ENCODE peak calls at places on chromosome 13, in six cellular contexts. R is GM23248; P is Peyer's patch; L is BJ; M is GM23338; V is CD8-positive, alpha-beta memory T cell. E is an unnamed sample.

GRCh38 chr13:74444161-74444571 is 310.0 kb upstream of the KLF12 start:
- DNase-seq in M (no peak), R (peak), L (no peak), P (no peak), V (no peak), E (no peak)

GRCh38 chr13:53411443-53411842 is 382.8 kb downstream of the OLFM4 start:
- DNase-seq in P (no peak), L (no peak), M (no peak), V (no peak), R (no peak), E (no peak)

GRCh38 chr13:27808866-27809546 is 16.7 kb downstream of the GSX1 start:
- DNase-seq in R (no peak), L (no peak), M (no peak), V (no peak), P (no peak), E (no peak)

GRCh38 chr13:47672982-47673670 is 327.9 kb downstream of the SUCLA2 start:
- DNase-seq in M (no peak), P (no peak), L (peak), V (no peak), R (peak), E (no peak)

GRCh38 chr13:38530492-38530891 is 156.4 kb upstream of the FREM2 start:
- DNase-seq in R (peak), M (peak), L (peak), V (no peak), P (no peak), E (no peak)

GRCh38 chr13:36919206-36919832 is 719 bp downstream of the SMAD9 start:
- DNase-seq in L (no peak), R (peak), P (no peak), M (peak), V (no peak), E (peak)

GRCh38 chr13:89150362-89150761 is 1479.2 kb downstream of the SLITRK5 start:
- DNase-seq in R (no peak), M (no peak), L (no peak), V (no peak), P (no peak), E (peak)

GRCh38 chr13:36706755-36707154 is 32.9 kb downstream of the SERTM1 start:
- DNase-seq in M (no peak), P (no peak), L (no peak), R (peak), V (no peak), E (no peak)

GRCh38 chr13:113544896-113545295 is 39.7 kb upstream of the TFDP1 start:
- DNase-seq in L (no peak), R (no peak), M (no peak), V (no peak), P (no peak), E (no peak)

GRCh38 chr13:19618925-19619324 is 14.5 kb upstream of the MPHOSPH8 start:
- DNase-seq in R (peak), V (no peak), L (no peak), M (peak), P (no peak), E (no peak)

GRCh38 chr13:41696163-41697003 is 239.0 kb downstream of the RGCC start:
- DNase-seq in L (peak), P (no peak), R (peak), V (no peak), M (peak), E (no peak)

GRCh38 chr13:66795636-66796035 is 434.5 kb downstream of the PCDH9 start:
- DNase-seq in V (no peak), L (no peak), M (no peak), R (no peak), P (no peak), E (no peak)

GRCh38 chr13:31051999-31052398 is 109.7 kb downstream of the HSPH1 start:
- DNase-seq in L (no peak), M (peak), R (peak), P (no peak), V (no peak), E (no peak)

GRCh38 chr13:51681037-51681678 is 96.9 kb downstream of the WDFY2 start:
- DNase-seq in M (no peak), R (peak), P (no peak), V (no peak), L (peak), E (no peak)

GRCh38 chr13:94346261-94347019 is 133.0 kb downstream of the DCT start:
- DNase-seq in P (no peak), M (no peak), L (no peak), V (no peak), R (no peak), E (no peak)

GRCh38 chr13:111590796-111591195 is 270.4 kb downstream of the TEX29 start:
- DNase-seq in R (no peak), V (no peak), L (no peak), P (no peak), M (no peak), E (no peak)
- H3K4me3 ChIP-seq in R (no peak), V (no peak), L (no peak), P (no peak), M (no peak), E (no peak)

GRCh38 chr13:33321686-33322473 is 36.3 kb upstream of the STARD13 start:
- DNase-seq in P (no peak), V (no peak), L (no peak), R (peak), M (no peak), E (no peak)
- H3K4me3 ChIP-seq in P (no peak), V (no peak), L (peak), R (peak), M (no peak), E (peak)

GRCh38 chr13:40434516-40435397 is 231.7 kb downstream of the FOXO1 start:
- DNase-seq in M (no peak), V (no peak), R (no peak), P (no peak), L (no peak), E (no peak)

GRCh38 chr13:40440990-40441820 is 225.2 kb downstream of the FOXO1 start:
- DNase-seq in R (peak), M (no peak), V (no peak), P (no peak), L (no peak), E (peak)

GRCh38 chr13:40439928-40440327 is 226.5 kb downstream of the FOXO1 start:
- DNase-seq in L (no peak), R (no peak), M (no peak), P (no peak), V (no peak), E (peak)

GRCh38 chr13:40438999-40439797 is 227.2 kb downstream of the FOXO1 start:
- DNase-seq in V (no peak), P (no peak), R (peak), M (no peak), L (no peak), E (peak)

GRCh38 chr13:40438022-40438692 is 228.3 kb downstream of the FOXO1 start:
- DNase-seq in V (no peak), M (no peak), L (no peak), P (no peak), R (peak), E (peak)
- H3K4me3 ChIP-seq in V (no peak), M (no peak), L (no peak), P (no peak), R (peak), E (no peak)

GRCh38 chr13:97235549-97236206 is 13.5 kb downstream of the MBNL2 start:
- DNase-seq in V (no peak), L (no peak), R (no peak), P (no peak), M (no peak), E (no peak)
- H3K4me3 ChIP-seq in V (no peak), L (no peak), R (no peak), P (no peak), M (no peak), E (no peak)

GRCh38 chr13:40220299-40220935 is 446.0 kb downstream of the FOXO1 start:
- DNase-seq in R (peak), L (no peak), M (no peak), V (no peak), P (no peak), E (no peak)
- H3K4me3 ChIP-seq in R (no peak), L (no peak), M (no peak), V (no peak), P (no peak), E (no peak)

DNA sequence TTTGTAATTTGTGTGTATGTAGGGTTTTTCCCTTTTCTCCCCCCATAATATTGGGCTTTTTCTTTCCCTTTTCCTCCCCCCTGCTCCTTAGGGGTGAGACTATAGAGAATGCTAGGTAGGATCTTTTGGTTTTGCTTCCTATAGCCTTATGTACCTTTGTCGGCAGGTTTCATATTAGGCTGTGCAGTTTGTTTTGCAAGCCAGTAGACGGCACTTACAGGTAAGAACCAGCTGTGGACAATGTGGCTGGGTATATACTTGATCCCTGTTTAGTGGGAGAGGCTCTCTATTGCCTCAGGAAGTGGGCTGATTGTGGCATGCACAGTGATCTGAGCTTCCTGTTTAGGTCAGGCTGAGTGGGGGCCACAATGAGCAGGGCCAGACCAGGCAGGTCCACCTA is 359.2 kb upstream of the OBI1 start:
- DNase-seq in P (no peak), V (no peak), L (no peak), M (no peak), R (no peak), E (no peak)
- H3K4me3 ChIP-seq in P (no peak), V (no peak), L (no peak), M (no peak), R (no peak), E (no peak)

GRCh38 chr13:97225533-97225932 is 3.4 kb downstream of the MBNL2 start:
- DNase-seq in V (no peak), M (no peak), P (no peak), R (no peak), L (no peak), E (no peak)
- H3K4me3 ChIP-seq in V (peak), M (no peak), P (peak), R (peak), L (peak), E (no peak)

GRCh38 chr13:33543631-33544030 is 258.1 kb upstream of the STARD13 start:
- DNase-seq in L (no peak), V (no peak), P (no peak), M (peak), R (peak), E (no peak)

GRCh38 chr13:33543089-33543459 is 257.5 kb upstream of the STARD13 start:
- DNase-seq in P (no peak), V (no peak), L (peak), R (no peak), M (peak), E (no peak)

GRCh38 chr13:33542309-33543088 is 256.9 kb upstream of the STARD13 start:
- DNase-seq in P (peak), R (peak), M (peak), L (peak), V (peak), E (peak)

GRCh38 chr13:33544308-33544707 is 258.8 kb upstream of the STARD13 start:
- DNase-seq in L (no peak), V (no peak), P (no peak), M (no peak), R (no peak), E (no peak)

DNA sequence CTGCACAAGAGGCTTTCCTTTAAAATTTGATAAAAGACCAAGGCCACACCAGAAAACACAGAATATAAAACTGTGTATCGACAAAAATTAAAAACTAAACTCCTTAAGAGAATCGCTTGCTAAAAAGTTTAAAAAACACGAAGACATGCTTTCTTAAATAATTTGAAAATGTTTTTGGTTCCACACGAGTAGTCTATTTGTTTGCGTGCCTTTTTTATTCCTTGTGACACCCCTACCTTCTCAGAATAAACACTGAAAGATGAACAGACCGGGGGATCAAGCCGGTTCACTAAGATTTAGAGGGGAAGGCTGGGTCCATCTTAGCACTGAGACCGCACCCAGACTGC is 256.4 kb upstream of the STARD13 start:
- DNase-seq in L (no peak), V (no peak), M (no peak), R (no peak), P (no peak), E (no peak)
- H3K4me3 ChIP-seq in L (peak), V (peak), M (peak), R (peak), P (peak), E (peak)

GRCh38 chr13:110309661-110310524 is 2.8 kb downstream of the COL4A2 start:
- DNase-seq in P (no peak), M (no peak), L (no peak), R (no peak), V (no peak), E (no peak)

GRCh38 chr13:110314516-110315245 is 7.6 kb downstream of the COL4A2 start:
- DNase-seq in P (no peak), L (no peak), M (no peak), R (no peak), V (no peak), E (no peak)

GRCh38 chr13:110310541-110311491 is 3.7 kb downstream of the COL4A2 start:
- DNase-seq in M (no peak), P (no peak), R (no peak), L (no peak), V (no peak), E (no peak)

GRCh38 chr13:110312669-110313031 is 5.6 kb downstream of the COL4A2 start:
- DNase-seq in L (peak), V (no peak), P (no peak), R (peak), M (no peak), E (no peak)

DNA sequence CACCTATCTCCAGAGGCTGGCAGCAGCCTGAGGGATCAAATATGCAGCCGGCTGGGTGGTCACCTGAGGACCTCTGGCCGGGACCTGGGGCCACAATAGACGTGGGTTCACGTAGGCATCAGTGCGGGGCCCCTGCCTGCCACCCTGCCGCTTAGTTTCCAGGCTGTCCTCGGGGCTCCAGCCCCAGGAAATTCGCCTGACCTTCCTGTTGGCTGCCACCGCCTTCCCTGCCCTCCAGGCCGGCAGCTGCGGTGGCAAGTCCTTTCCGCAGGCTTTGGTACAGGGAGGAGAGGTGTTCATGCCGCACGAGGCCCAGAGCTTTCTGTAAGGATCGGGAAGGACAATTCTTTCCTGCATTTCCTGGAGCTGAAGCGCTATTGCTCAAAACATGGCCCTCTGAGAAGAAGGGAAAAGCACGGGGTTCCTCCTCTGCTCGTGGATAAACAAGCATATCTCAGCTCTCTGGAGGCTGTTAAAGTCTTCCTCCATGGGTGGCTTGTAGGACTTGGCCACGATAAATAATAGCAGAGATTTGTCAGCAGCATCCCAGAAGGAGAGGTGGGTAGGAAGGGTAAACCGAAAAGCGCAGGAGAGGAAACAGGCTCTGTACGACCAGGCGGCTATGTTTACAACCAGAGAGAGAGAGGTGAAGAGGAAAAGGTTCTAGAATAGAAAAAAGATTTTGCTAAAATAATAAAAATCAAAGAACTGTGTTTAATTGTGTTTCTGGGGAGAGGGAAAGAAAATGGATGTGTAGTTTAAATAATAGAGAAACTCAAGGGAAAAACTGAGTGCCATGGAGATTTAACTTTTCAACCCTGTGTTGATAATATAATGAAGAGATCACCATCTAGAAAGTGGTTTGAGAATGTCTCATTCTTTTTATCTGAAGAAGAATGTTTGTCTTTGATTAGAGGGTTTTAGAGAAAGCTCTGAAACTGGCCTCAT is 4.9 kb downstream of the COL4A2 start:
- DNase-seq in P (no peak), M (no peak), R (no peak), V (no peak), L (no peak), E (no peak)
- H3K4me3 ChIP-seq in P (peak), M (no peak), R (no peak), V (no peak), L (no peak), E (no peak)

E was measured in adrenal gland.